ENCODE peak calls at places on chromosome 2, in nine cellular contexts. H is PC-3, E is OCI-LY7, P is GM23338, K is GM23248, I is HCT116, A is MM.1S, G is hepatocyte, W is SK-N-SH. Z is an unnamed sample. For H3K4me1, the result is how much of the 10 kb centered on the place peaks cover.

GRCh38 chr2:166572958-166573357 is 78.9 kb upstream of the SCN7A start:
- DNase-seq in H (no peak), E (no peak), P (no peak), K (no peak), I (no peak), A (no peak), G (no peak), W (no peak), Z (no peak)

GRCh38 chr2:6934329-6934728 is 17.1 kb downstream of the RNF144A start:
- DNase-seq in H (no peak), E (no peak), P (no peak), K (no peak), I (no peak), A (no peak), G (no peak), W (no peak), Z (no peak)

GRCh38 chr2:85826990-85827878 is 61.6 kb downstream of the ST3GAL5 start:
- DNase-seq in H (peak), E (peak), P (peak), K (peak), I (peak), A (peak), G (peak), W (peak), Z (peak)

GRCh38 chr2:59888015-59888414 is 665.4 kb downstream of the BCL11A start:
- DNase-seq in H (no peak), E (peak), P (peak), K (no peak), I (no peak), A (peak), G (peak), W (no peak), Z (no peak)

GRCh38 chr2:222728621-222729020 is 57.2 kb downstream of the MOGAT1 start:
- DNase-seq in H (no peak), E (no peak), P (no peak), K (no peak), I (no peak), A (no peak), G (no peak), W (no peak), Z (no peak)

GRCh38 chr2:164621761-164622105 is 451 bp upstream of the GRB14 start:
- DNase-seq in H (no peak), E (no peak), P (peak), K (no peak), I (no peak), A (no peak), G (no peak), W (no peak), Z (no peak)

GRCh38 chr2:96844405-96844808 is 586 bp upstream of the ANKRD23 start:
- DNase-seq in H (no peak), E (no peak), P (no peak), K (no peak), I (no peak), A (no peak), G (no peak), W (no peak), Z (no peak)

GRCh38 chr2:8682719-8683667 is 1.1 kb downstream of the ID2 start:
- DNase-seq in H (peak), E (peak), P (peak), K (peak), I (peak), A (peak), G (peak), W (peak), Z (peak)

GRCh38 chr2:136383161-136383560 is 265.2 kb upstream of the CXCR4 start:
- DNase-seq in H (no peak), E (peak), P (no peak), K (no peak), I (no peak), A (peak), G (no peak), W (no peak), Z (no peak)

GRCh38 chr2:105873721-105874120 is 129.0 kb downstream of the NCK2 start:
- DNase-seq in H (peak), E (no peak), P (no peak), K (peak), I (no peak), A (no peak), G (peak), W (no peak), Z (peak)

GRCh38 chr2:11938196-11938595 is 191.8 kb downstream of the LPIN1 start:
- DNase-seq in H (no peak), E (no peak), P (no peak), K (no peak), I (no peak), A (no peak), G (no peak), W (no peak), Z (peak)

GRCh38 chr2:119201815-119202214 is 21.8 kb upstream of the STEAP3 start:
- DNase-seq in H (no peak), E (no peak), P (no peak), K (no peak), I (no peak), A (no peak), G (no peak), W (no peak), Z (no peak)

GRCh38 chr2:162202203-162202602 is 41.0 kb downstream of the FAP start:
- DNase-seq in H (no peak), E (no peak), P (no peak), K (no peak), I (no peak), A (no peak), G (no peak), W (no peak), Z (no peak)

GRCh38 chr2:147463881-147464520 is 380.8 kb upstream of the ACVR2A start:
- DNase-seq in H (no peak), E (no peak), P (no peak), K (no peak), I (no peak), A (no peak), G (peak), W (no peak), Z (no peak)

GRCh38 chr2:136008205-136008865 is 22.9 kb upstream of the DARS1 start:
- DNase-seq in H (no peak), E (no peak), P (no peak), K (no peak), I (no peak), A (no peak), G (no peak), W (no peak), Z (no peak)

GRCh38 chr2:42858140-42859005 is 66.0 kb upstream of the HAAO start:
- DNase-seq in H (no peak), E (no peak), P (no peak), K (no peak), I (no peak), A (no peak), G (no peak), W (no peak), Z (peak)

GRCh38 chr2:208062113-208062512 is 36.8 kb upstream of the PLEKHM3 start:
- DNase-seq in H (peak), E (peak), P (peak), K (peak), I (peak), A (peak), G (peak), W (no peak), Z (peak)

GRCh38 chr2:30358822-30359221 is 88.2 kb upstream of the LCLAT1 start:
- DNase-seq in H (no peak), E (no peak), P (no peak), K (peak), I (no peak), A (no peak), G (no peak), W (no peak), Z (no peak)

GRCh38 chr2:98084869-98085238 is 2.1 kb upstream of the VWA3B start:
- DNase-seq in H (no peak), E (no peak), P (no peak), K (no peak), I (no peak), A (no peak), G (no peak), W (no peak), Z (no peak)

GRCh38 chr2:114496959-114497358 is 54.5 kb downstream of the DPP10 start:
- DNase-seq in H (no peak), E (no peak), P (no peak), K (no peak), I (no peak), A (no peak), G (no peak), W (no peak), Z (no peak)

GRCh38 chr2:228767196-228767595 is 503.9 kb downstream of the PID1 start:
- DNase-seq in H (no peak), E (no peak), P (no peak), K (peak), I (no peak), A (no peak), G (no peak), W (no peak), Z (no peak)

GRCh38 chr2:110637093-110637492 is 40.8 kb downstream of the BUB1 start:
- DNase-seq in H (no peak), E (no peak), P (no peak), K (no peak), I (no peak), A (no peak), G (no peak), W (no peak), Z (no peak)

GRCh38 chr2:61993422-61994024 is 88.0 kb downstream of the COMMD1 start:
- DNase-seq in H (peak), E (peak), P (peak), K (peak), I (peak), A (peak), G (peak), W (peak), Z (peak)

GRCh38 chr2:240983361-240983995 is 14.9 kb upstream of the SNED1 start:
- DNase-seq in H (peak), E (peak), P (peak), K (no peak), I (peak), A (no peak), G (peak), W (peak), Z (peak)

GRCh38 chr2:159873136-159873728 is 75.2 kb upstream of the CD302 start:
- DNase-seq in H (no peak), E (peak), P (peak), K (no peak), I (no peak), A (no peak), G (no peak), W (no peak), Z (peak)

GRCh38 chr2:54572262-54572635 is 116.1 kb downstream of the SPTBN1 start:
- DNase-seq in H (peak), E (no peak), P (no peak), K (peak), I (no peak), A (no peak), G (peak), W (no peak), Z (no peak)

GRCh38 chr2:230711224-230711623 is 1.4 kb upstream of the CAB39 start:
- DNase-seq in H (no peak), E (no peak), P (no peak), K (no peak), I (no peak), A (no peak), G (no peak), W (no peak), Z (no peak)

GRCh38 chr2:105969552-105969951 is 224.5 kb downstream of the UXS1 start:
- DNase-seq in H (peak), E (peak), P (peak), K (no peak), I (peak), A (no peak), G (no peak), W (peak), Z (peak)

GRCh38 chr2:162928356-162928755 is 89.8 kb upstream of the KCNH7 start:
- DNase-seq in H (peak), E (no peak), P (no peak), K (peak), I (no peak), A (no peak), G (no peak), W (no peak), Z (no peak)

GRCh38 chr2:201909348-201909747 is 103.0 kb downstream of the CDK15 start:
- DNase-seq in H (peak), E (no peak), P (no peak), K (peak), I (no peak), A (peak), G (no peak), W (no peak), Z (no peak)

GRCh38 chr2:171529914-171530313 is 7.6 kb downstream of the CYBRD1 start:
- DNase-seq in H (peak), E (peak), P (peak), K (peak), I (no peak), A (no peak), G (no peak), W (no peak), Z (no peak)

GRCh38 chr2:201432038-201432437 is 19.2 kb downstream of the TRAK2 start:
- DNase-seq in H (peak), E (no peak), P (no peak), K (peak), I (no peak), A (no peak), G (no peak), W (no peak), Z (no peak)

GRCh38 chr2:239459056-239459455 is 58.2 kb upstream of the HDAC4 start:
- DNase-seq in H (no peak), E (no peak), P (no peak), K (no peak), I (no peak), A (no peak), G (no peak), W (no peak), Z (no peak)

GRCh38 chr2:128369626-128370467 is 51.2 kb upstream of the HS6ST1 start:
- DNase-seq in H (no peak), E (no peak), P (no peak), K (no peak), I (no peak), A (no peak), G (no peak), W (no peak), Z (peak)

GRCh38 chr2:68714866-68715265 is 19.7 kb upstream of the ARHGAP25 start:
- DNase-seq in H (no peak), E (peak), P (no peak), K (peak), I (no peak), A (peak), G (no peak), W (no peak), Z (no peak)

GRCh38 chr2:140122001-140122400 is 1341.8 kb upstream of the NXPH2 start:
- DNase-seq in H (peak), E (no peak), P (no peak), K (no peak), I (no peak), A (no peak), G (no peak), W (no peak), Z (no peak)

GRCh38 chr2:105417789-105418475 is 19.1 kb upstream of the FHL2 start:
- DNase-seq in H (peak), E (no peak), P (no peak), K (peak), I (no peak), A (no peak), G (no peak), W (no peak), Z (no peak)

GRCh38 chr2:157443795-157444642 is at the start of gene CYTIP:
- DNase-seq in H (no peak), E (peak), P (no peak), K (no peak), I (no peak), A (peak), G (no peak), W (no peak), Z (no peak)

GRCh38 chr2:47891369-47892337 is 14.6 kb downstream of the FBXO11 start:
- DNase-seq in H (no peak), E (no peak), P (no peak), K (peak), I (no peak), A (no peak), G (no peak), W (no peak), Z (no peak)

GRCh38 chr2:229713371-229714079 is 830 bp downstream of the DNER start:
- DNase-seq in H (peak), E (no peak), P (peak), K (peak), I (no peak), A (peak), G (peak), W (peak), Z (peak)

DNA sequence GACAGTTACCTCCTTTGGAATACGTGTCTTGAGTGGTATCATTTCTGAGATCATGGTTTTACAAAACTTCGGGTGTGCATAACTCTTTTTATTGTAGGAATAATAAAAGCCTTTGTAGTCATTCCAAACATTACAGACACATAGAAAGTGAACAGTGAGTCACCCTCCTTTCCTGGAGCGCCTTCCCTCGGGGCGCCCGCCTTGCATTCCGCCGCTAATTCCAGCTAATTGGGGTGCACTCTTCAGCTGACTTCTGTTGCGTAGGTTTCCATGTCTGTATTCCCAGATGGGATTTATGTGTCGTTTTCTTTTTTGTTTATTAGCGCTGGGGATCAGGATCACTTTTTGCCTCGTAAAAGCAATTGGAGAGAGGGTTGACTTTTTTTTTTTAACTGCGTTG is 18.6 kb downstream of the SH3BP4 start:
- DNase-seq in H (peak), E (no peak), P (no peak), K (peak), I (no peak), A (no peak), G (no peak), W (no peak), Z (no peak)
- TF ChIP-seq EZH2phosphoT487 in H (no peak), E (no peak), P (no peak), K (no peak), I (no peak), A (no peak), G (no peak), W (no peak), Z (no peak)

DNA sequence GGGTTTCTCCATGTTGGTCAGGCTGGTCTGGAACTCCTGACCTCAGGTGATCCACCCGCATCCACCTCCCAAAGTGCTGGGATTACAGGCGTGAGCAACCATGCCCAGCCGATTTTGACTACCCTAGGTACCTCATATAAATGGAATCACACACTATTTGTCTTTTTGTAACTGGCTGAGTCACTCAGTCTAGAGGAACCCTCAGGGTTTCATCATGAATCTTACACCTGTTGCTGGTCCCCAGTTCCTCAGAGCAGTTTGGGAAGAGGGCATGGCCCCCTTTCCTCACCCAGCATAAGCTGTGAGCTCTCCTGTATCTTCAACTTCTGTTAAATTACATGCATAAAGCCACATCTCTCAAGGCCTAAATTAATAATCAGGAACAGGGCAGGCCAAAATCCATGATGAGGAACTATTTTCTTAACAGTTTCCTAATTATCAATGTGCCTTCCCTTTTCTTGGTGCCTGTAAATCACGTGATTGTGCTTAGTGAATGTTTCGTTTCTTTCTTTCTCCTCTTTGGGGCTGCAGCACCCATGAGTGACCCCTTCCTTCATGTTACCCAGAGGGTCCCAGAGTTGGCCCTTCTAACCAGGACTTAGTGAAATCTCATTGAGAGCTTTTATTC is 20.9 kb downstream of the DYSF start:
- DNase-seq in H (peak), E (no peak), P (no peak), K (no peak), I (no peak), A (no peak), G (no peak), W (no peak), Z (no peak)
- H3K4me1 ChIP-seq in H (under half), E (under half), P (under half), K (under half), I (under half), A (under half), G (under half), W (under half), Z (under half)

GRCh38 chr2:70045932-70046331 is 41.3 kb upstream of the PCBP1 start:
- DNase-seq in H (no peak), E (no peak), P (no peak), K (no peak), I (no peak), A (no peak), G (no peak), W (no peak), Z (no peak)
- H3K27ac ChIP-seq in H (no peak), E (no peak), P (peak), K (no peak), I (no peak), A (no peak), G (no peak), W (no peak), Z (no peak)

DNA sequence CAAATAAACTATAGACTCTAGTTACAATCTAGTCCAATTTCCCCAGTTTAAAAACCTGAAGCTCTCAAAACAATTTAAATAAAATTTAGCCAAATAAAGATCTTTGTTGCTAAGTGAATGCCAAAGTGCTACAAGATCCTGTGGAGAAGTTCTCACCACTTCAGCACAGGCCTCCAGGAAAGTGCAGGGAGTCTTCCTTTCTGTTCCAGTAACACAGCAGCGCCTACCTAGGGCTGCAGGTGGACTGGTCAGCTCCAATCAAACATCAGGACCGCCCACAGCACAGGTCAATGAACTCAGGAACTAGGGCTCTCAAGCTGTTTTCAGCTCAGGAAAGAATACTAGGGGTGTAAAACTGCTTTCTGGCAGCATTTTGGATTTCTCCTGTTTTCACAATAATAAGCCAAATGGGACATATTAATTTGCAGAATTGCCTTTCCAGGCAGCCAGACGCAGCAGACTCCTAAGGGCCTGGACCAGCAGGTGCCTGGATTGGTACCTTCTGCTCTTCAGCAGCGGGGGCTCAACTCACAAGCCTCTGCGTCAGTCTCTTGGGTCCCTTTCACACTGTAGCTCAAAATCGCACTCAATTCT is 1.5 kb downstream of the FAM110C start:
- DNase-seq in H (peak), E (no peak), P (peak), K (no peak), I (no peak), A (no peak), G (peak), W (no peak), Z (no peak)
- TF ChIP-seq EZH2phosphoT487 in H (no peak), E (no peak), P (no peak), K (no peak), I (no peak), A (no peak), G (no peak), W (no peak), Z (no peak)